ENCODE peak calls at places on chromosome 15, in nine cellular contexts. H, E, Y, N, V, J, B, R and T are unnamed samples.
A peak's percentile ranks its signal among the peaks of the same experiment; 100 is the strongest.

GRCh38 chr15:41550066-41550805 is 6.2 kb upstream of the RPAP1 start:
- DNase-seq in H (no peak), E (no peak), Y (no peak), N (no peak), V (no peak), J (no peak), B (no peak), R (no peak), T (no peak)

GRCh38 chr15:67142142-67143092 is 77.0 kb downstream of the SMAD3 start:
- DNase-seq in H (no peak), E (no peak), Y (no peak), N (no peak), V (no peak), J (no peak), B (no peak), R (no peak), T (no peak)

GRCh38 chr15:51623386-51623938 is 891 bp upstream of the DMXL2 start:
- DNase-seq in H (no peak), E (no peak), Y (no peak), N (no peak), V (no peak), J (peak; percentile 91), B (no peak), R (peak; percentile 93), T (no peak)

GRCh38 chr15:23687143-23687470 is at the start of gene NDN:
- DNase-seq in H (peak; percentile 50), E (no peak), Y (no peak), N (peak; percentile 2), V (no peak), J (no peak), B (no peak), R (no peak), T (no peak)

GRCh38 chr15:80693682-80694623 is 1.2 kb upstream of the ABHD17C start:
- DNase-seq in H (no peak), E (no peak), Y (peak; percentile 55), N (no peak), V (no peak), J (peak; percentile 16), B (no peak), R (peak; percentile 48), T (no peak)

GRCh38 chr15:27019687-27020086 is 48.7 kb downstream of the GABRG3 start:
- DNase-seq in H (no peak), E (no peak), Y (no peak), N (no peak), V (no peak), J (no peak), B (no peak), R (no peak), T (no peak)

GRCh38 chr15:37061996-37062395 is 38.4 kb downstream of the MEIS2 start:
- DNase-seq in H (no peak), E (no peak), Y (no peak), N (no peak), V (no peak), J (no peak), B (no peak), R (peak; percentile 60), T (no peak)

GRCh38 chr15:39936681-39937080 is 2.8 kb downstream of the EIF2AK4 start:
- DNase-seq in H (no peak), E (no peak), Y (no peak), N (no peak), V (no peak), J (no peak), B (no peak), R (no peak), T (no peak)

GRCh38 chr15:75903331-75904240 is at the start of gene FBXO22:
- DNase-seq in H (peak; percentile 87), E (peak; percentile 82), Y (peak; percentile 91), N (peak; percentile 95), V (peak; percentile 83), J (peak; percentile 96), B (peak; percentile 37), R (peak; percentile 97), T (peak; percentile 56)

GRCh38 chr15:79078763-79079395 is 11.7 kb downstream of the RASGRF1 start:
- DNase-seq in H (no peak), E (no peak), Y (no peak), N (no peak), V (no peak), J (no peak), B (no peak), R (no peak), T (no peak)

GRCh38 chr15:77035584-77035983 is 35.3 kb downstream of the TSPAN3 start:
- DNase-seq in H (no peak), E (no peak), Y (no peak), N (no peak), V (no peak), J (no peak), B (no peak), R (no peak), T (no peak)

GRCh38 chr15:57540736-57541135 is 51.0 kb upstream of the MYZAP start:
- DNase-seq in H (no peak), E (no peak), Y (no peak), N (peak; percentile 30), V (no peak), J (no peak), B (no peak), R (no peak), T (no peak)

GRCh38 chr15:76642671-76643070 is 262.5 kb downstream of the SCAPER start:
- DNase-seq in H (no peak), E (no peak), Y (no peak), N (no peak), V (no peak), J (no peak), B (no peak), R (no peak), T (no peak)

GRCh38 chr15:84934942-84935729 is 46.5 kb upstream of the PDE8A start:
- DNase-seq in H (no peak), E (no peak), Y (no peak), N (no peak), V (no peak), J (no peak), B (no peak), R (peak; percentile 60), T (no peak)

GRCh38 chr15:87671289-87671688 is 585.2 kb downstream of the NTRK3 start:
- DNase-seq in H (no peak), E (no peak), Y (no peak), N (no peak), V (no peak), J (peak; percentile 84), B (no peak), R (no peak), T (no peak)

GRCh38 chr15:31511707-31512310 is 185.2 kb downstream of the KLF13 start:
- DNase-seq in H (no peak), E (no peak), Y (no peak), N (peak; percentile 63), V (peak; percentile 50), J (no peak), B (no peak), R (no peak), T (no peak)

GRCh38 chr15:101267320-101268104 is 9.8 kb downstream of the SELENOS start:
- DNase-seq in H (no peak), E (no peak), Y (no peak), N (no peak), V (no peak), J (no peak), B (peak; percentile 88), R (peak; percentile 59), T (no peak)

GRCh38 chr15:48415036-48415886 is 84.0 kb downstream of the DUT start:
- DNase-seq in H (no peak), E (peak; percentile 77), Y (peak; percentile 40), N (no peak), V (no peak), J (no peak), B (no peak), R (peak; percentile 65), T (no peak)

GRCh38 chr15:61752001-61752400 is 308.2 kb downstream of the VPS13C start:
- DNase-seq in H (no peak), E (no peak), Y (no peak), N (no peak), V (no peak), J (no peak), B (no peak), R (no peak), T (no peak)

GRCh38 chr15:62269504-62269903 is 104.4 kb upstream of the C2CD4B start:
- DNase-seq in H (no peak), E (no peak), Y (no peak), N (no peak), V (no peak), J (peak; percentile 30), B (no peak), R (no peak), T (no peak)

GRCh38 chr15:40063563-40064011 is 24.6 kb upstream of the SRP14 start:
- DNase-seq in H (no peak), E (peak; percentile 69), Y (no peak), N (no peak), V (no peak), J (no peak), B (no peak), R (no peak), T (no peak)

GRCh38 chr15:63938486-63939061 is 104.8 kb upstream of the HERC1 start:
- DNase-seq in H (no peak), E (no peak), Y (no peak), N (no peak), V (peak; percentile 14), J (peak; percentile 30), B (no peak), R (no peak), T (no peak)

GRCh38 chr15:87099916-87100315 is 1020.2 kb downstream of the AGBL1 start:
- DNase-seq in H (no peak), E (no peak), Y (no peak), N (no peak), V (no peak), J (no peak), B (no peak), R (no peak), T (no peak)

GRCh38 chr15:29690765-29691475 is 131.3 kb downstream of the TJP1 start:
- DNase-seq in H (no peak), E (no peak), Y (no peak), N (no peak), V (no peak), J (no peak), B (no peak), R (no peak), T (no peak)

GRCh38 chr15:96362759-96363678 is 32.5 kb downstream of the NR2F2 start:
- DNase-seq in H (no peak), E (no peak), Y (no peak), N (no peak), V (no peak), J (peak; percentile 47), B (no peak), R (no peak), T (no peak)

GRCh38 chr15:101243420-101243819 is 8.4 kb downstream of the CHSY1 start:
- DNase-seq in H (no peak), E (no peak), Y (no peak), N (no peak), V (no peak), J (no peak), B (no peak), R (no peak), T (no peak)

GRCh38 chr15:34794590-34795206 is 651 bp downstream of the ACTC1 start:
- DNase-seq in H (no peak), E (no peak), Y (no peak), N (no peak), V (no peak), J (no peak), B (no peak), R (no peak), T (no peak)

GRCh38 chr15:101126618-101127502 is 125.0 kb downstream of the CHSY1 start:
- DNase-seq in H (no peak), E (no peak), Y (peak; percentile 95), N (peak; percentile 38), V (no peak), J (no peak), B (no peak), R (no peak), T (no peak)

GRCh38 chr15:68693071-68693470 is 114.3 kb downstream of the CORO2B start:
- DNase-seq in H (no peak), E (no peak), Y (no peak), N (no peak), V (no peak), J (peak; percentile 2), B (no peak), R (no peak), T (no peak)

GRCh38 chr15:36407647-36408046 is 171.8 kb upstream of the CDIN1 start:
- DNase-seq in H (no peak), E (no peak), Y (peak; percentile 89), N (no peak), V (no peak), J (peak; percentile 48), B (peak; percentile 74), R (no peak), T (no peak)

GRCh38 chr15:33074942-33075341 is 119.6 kb downstream of the FMN1 start:
- DNase-seq in H (no peak), E (peak; percentile 6), Y (no peak), N (no peak), V (no peak), J (no peak), B (no peak), R (peak; percentile 29), T (no peak)